ENCODE peak calls at places on chromosomes 13 and 19, in nine cellular contexts. R, D, F, A, J, E, P, H and C are unnamed samples.

GRCh38 chr19:33821871-33822270 is 25.2 kb downstream of the KCTD15 start:
- DNase-seq in R (no peak), D (no peak), F (no peak), A (no peak), J (no peak), E (no peak), P (no peak), H (no peak), C (no peak)

GRCh38 chr13:37914781-37915391 is 45.3 kb upstream of the TRPC4 start:
- DNase-seq in R (no peak), D (no peak), F (no peak), A (peak; percentile 15), J (no peak), E (no peak), P (no peak), H (no peak), C (no peak)

GRCh38 chr13:102012299-102013293 is 389.3 kb downstream of the FGF14 start:
- DNase-seq in R (no peak), D (no peak), F (no peak), A (no peak), J (no peak), E (peak; percentile 17), P (no peak), H (no peak), C (no peak)

GRCh38 chr13:103000157-103000556 is 66.1 kb downstream of the SLC10A2 start:
- DNase-seq in R (no peak), D (no peak), F (no peak), A (no peak), J (no peak), E (no peak), P (no peak), H (no peak), C (no peak)

GRCh38 chr19:49911381-49912145 is 14.9 kb upstream of the IL4I1 start:
- DNase-seq in R (no peak), D (peak; percentile 16), F (no peak), A (no peak), J (no peak), E (no peak), P (peak; percentile 79), H (no peak), C (no peak)

GRCh38 chr19:3210347-3211017 is 14.0 kb upstream of the CELF5 start:
- DNase-seq in R (peak; percentile 55), D (peak; percentile 35), F (peak; percentile 72), A (peak; percentile 22), J (peak; percentile 55), E (peak; percentile 62), P (peak; percentile 86), H (peak; percentile 67), C (peak; percentile 72)

GRCh38 chr19:38544569-38545315 is 73.0 kb downstream of the MAP4K1 start:
- DNase-seq in R (no peak), D (peak; percentile 10), F (no peak), A (no peak), J (no peak), E (no peak), P (no peak), H (no peak), C (no peak)

GRCh38 chr13:82058364-82058763 is 1717.4 kb upstream of the SPRY2 start:
- DNase-seq in R (no peak), D (no peak), F (no peak), A (no peak), J (no peak), E (no peak), P (no peak), H (no peak), C (no peak)

GRCh38 chr13:73268306-73268705 is 209.5 kb downstream of the KLF5 start:
- DNase-seq in R (no peak), D (peak; percentile 38), F (no peak), A (peak; percentile 7), J (no peak), E (no peak), P (no peak), H (no peak), C (peak; percentile 38)

GRCh38 chr19:17089238-17089637 is 13.7 kb downstream of the MYO9B start:
- DNase-seq in R (no peak), D (peak; percentile 46), F (peak; percentile 79), A (peak; percentile 55), J (no peak), E (no peak), P (no peak), H (no peak), C (no peak)

GRCh38 chr13:60431108-60431700 is 34.2 kb downstream of the TDRD3 start:
- DNase-seq in R (no peak), D (peak; percentile 78), F (no peak), A (peak; percentile 26), J (no peak), E (no peak), P (peak; percentile 25), H (no peak), C (no peak)

GRCh38 chr13:90800082-90800746 is 547.3 kb upstream of the MIR17HG start:
- DNase-seq in R (peak; percentile 13), D (peak; percentile 85), F (peak; percentile 71), A (no peak), J (no peak), E (peak; percentile 65), P (no peak), H (no peak), C (peak; percentile 25)

GRCh38 chr13:57946361-57946760 is 314.8 kb downstream of the PCDH17 start:
- DNase-seq in R (no peak), D (peak; percentile 0), F (no peak), A (no peak), J (no peak), E (no peak), P (no peak), H (no peak), C (no peak)

GRCh38 chr19:47446534-47447469 is 24.9 kb downstream of the SLC8A2 start:
- DNase-seq in R (no peak), D (peak; percentile 27), F (no peak), A (no peak), J (no peak), E (no peak), P (no peak), H (peak; percentile 35), C (peak; percentile 32)

GRCh38 chr13:31035162-31035951 is 102.9 kb downstream of the TEX26 start:
- DNase-seq in R (no peak), D (peak; percentile 71), F (peak; percentile 52), A (no peak), J (no peak), E (no peak), P (no peak), H (no peak), C (no peak)

GRCh38 chr13:20019033-20019432 is 60.5 kb downstream of the ZMYM2 start:
- DNase-seq in R (no peak), D (no peak), F (no peak), A (no peak), J (no peak), E (no peak), P (peak; percentile 16), H (no peak), C (no peak)

GRCh38 chr19:21022996-21023395 is 2.5 kb downstream of the ZNF430 start:
- DNase-seq in R (no peak), D (peak; percentile 32), F (no peak), A (peak; percentile 56), J (no peak), E (no peak), P (peak; percentile 19), H (no peak), C (no peak)

GRCh38 chr19:14031719-14032480 is at the start of gene IL27RA:
- DNase-seq in R (peak; percentile 62), D (peak; percentile 51), F (peak; percentile 72), A (peak; percentile 15), J (peak; percentile 85), E (peak; percentile 72), P (peak; percentile 81), H (peak; percentile 43), C (peak; percentile 75)

GRCh38 chr19:58034476-58034790 is 608 bp downstream of the ZSCAN1 start:
- DNase-seq in R (no peak), D (no peak), F (no peak), A (no peak), J (no peak), E (no peak), P (no peak), H (no peak), C (no peak)

GRCh38 chr19:49502866-49503581 is 6.8 kb downstream of the RPS11 start:
- DNase-seq in R (peak; percentile 60), D (peak; percentile 94), F (no peak), A (peak; percentile 47), J (no peak), E (no peak), P (no peak), H (no peak), C (peak; percentile 43)

GRCh38 chr13:102807699-102808098 is 8.8 kb downstream of the BIVM start:
- DNase-seq in R (no peak), D (no peak), F (no peak), A (no peak), J (no peak), E (no peak), P (no peak), H (no peak), C (no peak)

GRCh38 chr19:30887042-30887441 is 462.2 kb downstream of the TSHZ3 start:
- DNase-seq in R (no peak), D (no peak), F (no peak), A (no peak), J (no peak), E (no peak), P (no peak), H (no peak), C (no peak)

GRCh38 chr19:48815870-48816501 is 5.2 kb upstream of the BCAT2 start:
- DNase-seq in R (peak; percentile 68), D (no peak), F (no peak), A (no peak), J (no peak), E (no peak), P (peak; percentile 48), H (no peak), C (no peak)

GRCh38 chr13:109196896-109197295 is 567.5 kb downstream of the MYO16 start:
- DNase-seq in R (no peak), D (no peak), F (no peak), A (no peak), J (no peak), E (no peak), P (no peak), H (no peak), C (no peak)
- TF ChIP-seq CTCF in R (no peak), D (no peak), F (no peak), A (peak; percentile 42), J (no peak), E (no peak), P (no peak), H (no peak), C (no peak)

GRCh38 chr19:42028304-42029216 is 34.5 kb upstream of the ATP1A3 start:
- DNase-seq in R (no peak), D (no peak), F (no peak), A (no peak), J (no peak), E (no peak), P (no peak), H (no peak), C (no peak)
- TF ChIP-seq CTCF in R (no peak), D (peak; percentile 46), F (peak; percentile 29), A (peak; percentile 74), J (no peak), E (peak; percentile 20), P (peak; percentile 61), H (no peak), C (no peak)

GRCh38 chr13:33017410-33017929 is 1.2 kb downstream of the KL start:
- DNase-seq in R (no peak), D (peak; percentile 85), F (peak; percentile 75), A (no peak), J (no peak), E (peak; percentile 35), P (peak; percentile 72), H (no peak), C (peak; percentile 44)
- TF ChIP-seq CTCF in R (no peak), D (peak; percentile 61), F (peak; percentile 40), A (peak; percentile 64), J (peak; percentile 35), E (peak; percentile 67), P (peak; percentile 61), H (peak; percentile 32), C (peak; percentile 62)

GRCh38 chr13:106566682-106567420 is 1.1 kb downstream of the ARGLU1 start:
- DNase-seq in R (peak; percentile 49), D (peak; percentile 71), F (peak; percentile 80), A (peak; percentile 35), J (peak; percentile 13), E (peak; percentile 66), P (peak; percentile 65), H (peak; percentile 75), C (peak; percentile 69)
- TF ChIP-seq CTCF in R (no peak), D (no peak), F (no peak), A (no peak), J (no peak), E (no peak), P (no peak), H (no peak), C (no peak)